ENCODE peak calls at places on chromosomes 16 and 17, in eight cellular contexts. J, H, F, P, I, E, K and C are unnamed samples.

GRCh38 chr17:30336369-30337171 is 2.7 kb upstream of the TMIGD1 start:
- DNase-seq in H (no peak), P (no peak), I (peak), J (no peak), K (peak), F (peak), E (peak), C (peak)

GRCh38 chr16:66486773-66487579 is 59.9 kb downstream of the BEAN1 start:
- DNase-seq in E (peak), K (no peak), J (no peak), I (peak), F (no peak), P (no peak), H (peak), C (no peak)

GRCh38 chr17:48663134-48663924 is 37.2 kb upstream of the HOXB9 start:
- DNase-seq in H (no peak), F (no peak), E (no peak), K (peak), J (no peak), P (no peak), I (no peak), C (no peak)

GRCh38 chr17:65052585-65052984 is 4.0 kb downstream of the GNA13 start:
- DNase-seq in H (no peak), E (no peak), P (no peak), I (no peak), F (no peak), K (no peak), J (no peak), C (no peak)

GRCh38 chr17:32310927-32311568 is 30.9 kb downstream of the C17orf75 start:
- DNase-seq in J (no peak), H (no peak), E (no peak), P (no peak), I (peak), F (no peak), K (peak), C (no peak)

GRCh38 chr17:70307430-70307829 is 138.1 kb downstream of the KCNJ2 start:
- DNase-seq in I (peak), J (no peak), F (no peak), H (no peak), K (no peak), E (no peak), P (no peak), C (no peak)

GRCh38 chr16:78499399-78499798 is 399.9 kb downstream of the WWOX start:
- DNase-seq in F (no peak), E (no peak), J (no peak), P (no peak), K (no peak), H (no peak), I (no peak), C (no peak)

GRCh38 chr17:77509599-77509998 is 368.8 kb downstream of the SEC14L1 start:
- DNase-seq in E (no peak), K (no peak), I (no peak), F (no peak), H (no peak), J (no peak), P (no peak), C (no peak)

GRCh38 chr16:68737730-68738590 is 868 bp downstream of the CDH1 start:
- DNase-seq in E (peak), H (no peak), F (no peak), I (no peak), J (no peak), K (peak), P (peak), C (no peak)

GRCh38 chr17:55062921-55063320 is 94.4 kb downstream of the STXBP4 start:
- DNase-seq in J (no peak), P (no peak), F (no peak), H (no peak), K (no peak), E (peak), I (peak), C (no peak)

GRCh38 chr17:31072186-31072585 is 22.6 kb upstream of the NF1 start:
- DNase-seq in E (peak), K (no peak), P (no peak), J (no peak), H (no peak), F (no peak), I (peak), C (no peak)